ENCODE peak calls at places on chromosome 16, in four cellular contexts. One of them, this sample, is unnamed. For H3K36me3, the result is how much of the 10 kb centered on the place peaks cover.

GRCh38 chr16:15644306-15644961 is 1.5 kb upstream of the MARF1 start:
- DNase-seq in sigmoid colon: no peak
- DNase-seq in bronchial epithelial cell: peak
- DNase-seq in neural progenitor cell: peak
- DNase-seq in this sample: no peak

GRCh38 chr16:74252329-74252728 is 44.3 kb upstream of the PSMD7 start:
- DNase-seq in neural progenitor cell: no peak
- DNase-seq in sigmoid colon: no peak
- DNase-seq in bronchial epithelial cell: no peak
- DNase-seq in this sample: no peak

GRCh38 chr16:27649021-27649420 is 99.1 kb downstream of the KATNIP start:
- DNase-seq in bronchial epithelial cell: no peak
- DNase-seq in neural progenitor cell: no peak
- DNase-seq in sigmoid colon: no peak
- DNase-seq in this sample: no peak

GRCh38 chr16:71873199-71873598 is 10.8 kb downstream of the ZNF821 start:
- DNase-seq in sigmoid colon: no peak
- DNase-seq in neural progenitor cell: no peak
- DNase-seq in bronchial epithelial cell: no peak
- DNase-seq in this sample: no peak

GRCh38 chr16:28910046-28911031 is 14.7 kb downstream of the RABEP2 start:
- DNase-seq in bronchial epithelial cell: peak
- DNase-seq in sigmoid colon: no peak
- DNase-seq in neural progenitor cell: no peak
- DNase-seq in this sample: no peak

GRCh38 chr16:48041861-48042435 is 113.8 kb downstream of the ABCC12 start:
- DNase-seq in neural progenitor cell: peak
- DNase-seq in bronchial epithelial cell: no peak
- DNase-seq in sigmoid colon: no peak
- DNase-seq in this sample: no peak

GRCh38 chr16:75289189-75289588 is 37.8 kb upstream of the BCAR1 start:
- DNase-seq in neural progenitor cell: no peak
- DNase-seq in bronchial epithelial cell: peak
- DNase-seq in sigmoid colon: no peak
- DNase-seq in this sample: no peak

GRCh38 chr16:78257376-78257728 is 157.9 kb downstream of the WWOX start:
- DNase-seq in bronchial epithelial cell: no peak
- DNase-seq in neural progenitor cell: peak
- DNase-seq in sigmoid colon: no peak
- DNase-seq in this sample: no peak

GRCh38 chr16:11310997-11311561 is 29.9 kb upstream of the PRM1 start:
- DNase-seq in bronchial epithelial cell: no peak
- DNase-seq in sigmoid colon: no peak
- DNase-seq in neural progenitor cell: no peak
- DNase-seq in this sample: no peak

DNA sequence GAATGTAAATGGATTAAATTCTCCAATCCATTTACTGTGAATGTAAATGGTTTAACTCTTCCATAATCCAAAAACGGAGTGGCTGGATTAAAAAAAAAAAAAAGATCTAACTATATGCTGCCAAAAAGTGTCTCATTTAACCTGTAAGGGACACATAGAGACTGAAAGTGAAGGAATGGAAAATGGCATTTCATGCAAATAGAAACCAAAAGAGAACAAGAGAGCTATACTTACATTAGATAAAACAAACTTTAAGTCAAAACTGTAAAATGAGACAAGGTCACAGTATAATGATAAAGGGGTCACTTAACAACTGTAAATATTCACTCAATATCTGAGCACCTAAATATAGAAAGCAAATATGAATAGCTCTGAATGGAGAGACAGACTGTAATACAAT is 36.6 kb downstream of the CDR2 start:
- DNase-seq in neural progenitor cell: no peak
- DNase-seq in sigmoid colon: no peak
- DNase-seq in bronchial epithelial cell: no peak
- DNase-seq in this sample: no peak
- H3K36me3 ChIP-seq in neural progenitor cell: under half
- H3K36me3 ChIP-seq in sigmoid colon: under half
- H3K36me3 ChIP-seq in bronchial epithelial cell: under half
- H3K36me3 ChIP-seq in this sample: under half

GRCh38 chr16:88487920-88488842 is 35.1 kb downstream of the ZFPM1 start:
- DNase-seq in neural progenitor cell: no peak
- DNase-seq in sigmoid colon: no peak
- DNase-seq in bronchial epithelial cell: no peak
- DNase-seq in this sample: peak
- TF ChIP-seq CTCF in neural progenitor cell: no peak
- TF ChIP-seq CTCF in sigmoid colon: no peak
- TF ChIP-seq CTCF in bronchial epithelial cell: no peak
- TF ChIP-seq CTCF in this sample: peak

DNA sequence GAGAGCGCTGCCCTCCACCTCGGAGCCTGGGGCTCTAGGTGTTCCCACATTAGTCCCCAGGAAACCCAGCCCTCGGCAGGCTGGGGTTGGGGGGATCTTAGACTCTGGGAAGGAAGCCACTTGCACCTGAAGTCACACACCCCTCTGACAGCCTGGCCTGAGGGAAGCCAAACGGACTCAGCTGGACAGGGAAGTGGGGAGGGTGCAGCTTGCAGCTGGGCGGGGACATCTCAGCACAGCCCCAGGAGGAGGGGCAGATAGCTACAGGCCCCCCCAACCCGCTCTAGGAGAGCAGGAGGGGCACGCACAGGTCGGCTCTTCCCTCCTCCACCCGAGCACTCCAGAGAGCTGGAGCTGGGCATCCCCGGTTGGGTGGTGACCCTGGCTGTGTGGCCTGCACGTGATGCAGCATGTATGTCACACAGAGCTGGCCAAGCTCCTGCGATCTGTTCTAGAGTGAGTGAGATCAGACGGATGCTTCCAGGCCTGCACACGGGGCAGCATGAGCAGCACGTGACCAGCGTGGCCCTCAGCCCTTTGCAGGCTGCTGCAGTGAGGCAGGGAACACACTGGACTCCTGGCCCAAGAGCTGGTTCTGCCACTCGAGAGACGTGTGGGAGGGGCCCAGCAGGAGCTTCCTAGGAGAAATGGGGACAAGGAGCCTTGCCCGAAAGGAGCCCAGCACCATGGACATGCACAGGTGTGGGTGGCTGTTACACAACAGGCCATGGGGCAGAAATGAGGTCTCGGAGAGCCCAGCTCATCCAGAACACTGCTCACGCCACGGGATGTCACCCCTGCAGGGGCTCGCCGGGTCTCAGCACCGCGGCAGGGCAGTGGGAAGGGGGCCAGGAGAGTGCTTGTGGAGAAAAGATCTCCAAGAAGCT is 15.4 kb downstream of the KIFC3 start:
- DNase-seq in bronchial epithelial cell: no peak
- DNase-seq in neural progenitor cell: no peak
- DNase-seq in sigmoid colon: peak
- DNase-seq in this sample: no peak
- H3K36me3 ChIP-seq in bronchial epithelial cell: under half
- H3K36me3 ChIP-seq in neural progenitor cell: under half
- H3K36me3 ChIP-seq in sigmoid colon: under half
- H3K36me3 ChIP-seq in this sample: under half

DNA sequence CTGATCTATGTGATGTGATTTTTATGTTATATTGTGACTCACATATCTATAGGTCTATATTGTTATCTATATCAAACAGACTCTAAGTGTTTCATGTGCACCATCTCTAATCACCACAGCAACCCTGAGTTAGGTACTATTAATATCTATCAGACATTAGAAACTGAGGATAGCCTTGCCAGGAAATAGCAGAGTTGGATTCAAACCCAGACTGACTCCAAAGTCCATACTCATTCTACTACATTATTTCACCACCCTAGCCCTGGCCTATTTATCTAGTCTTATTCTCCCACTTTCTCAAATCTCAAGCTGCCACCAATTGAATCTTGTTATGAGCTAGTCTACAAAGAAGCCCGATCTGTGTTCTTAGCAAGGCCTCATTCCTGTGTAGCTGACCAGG is 65.4 kb upstream of the GNAO1 start:
- DNase-seq in sigmoid colon: no peak
- DNase-seq in neural progenitor cell: no peak
- DNase-seq in bronchial epithelial cell: no peak
- DNase-seq in this sample: no peak
- TF ChIP-seq CTCF in sigmoid colon: no peak
- TF ChIP-seq CTCF in neural progenitor cell: no peak
- TF ChIP-seq CTCF in bronchial epithelial cell: no peak
- TF ChIP-seq CTCF in this sample: no peak

GRCh38 chr16:2779151-2779920 is 2.3 kb upstream of the ELOB start:
- DNase-seq in sigmoid colon: peak
- DNase-seq in bronchial epithelial cell: no peak
- DNase-seq in neural progenitor cell: peak
- DNase-seq in this sample: peak

GRCh38 chr16:2776500-2777139 is 460 bp downstream of the ELOB start:
- DNase-seq in neural progenitor cell: peak
- DNase-seq in bronchial epithelial cell: no peak
- DNase-seq in sigmoid colon: peak
- DNase-seq in this sample: no peak

GRCh38 chr16:2779978-2780898 is 3.2 kb upstream of the ELOB start:
- DNase-seq in neural progenitor cell: peak
- DNase-seq in sigmoid colon: peak
- DNase-seq in bronchial epithelial cell: no peak
- DNase-seq in this sample: no peak

GRCh38 chr16:2777231-2777902 is at the start of gene ELOB:
- DNase-seq in bronchial epithelial cell: peak
- DNase-seq in sigmoid colon: peak
- DNase-seq in neural progenitor cell: peak
- DNase-seq in this sample: peak

DNA sequence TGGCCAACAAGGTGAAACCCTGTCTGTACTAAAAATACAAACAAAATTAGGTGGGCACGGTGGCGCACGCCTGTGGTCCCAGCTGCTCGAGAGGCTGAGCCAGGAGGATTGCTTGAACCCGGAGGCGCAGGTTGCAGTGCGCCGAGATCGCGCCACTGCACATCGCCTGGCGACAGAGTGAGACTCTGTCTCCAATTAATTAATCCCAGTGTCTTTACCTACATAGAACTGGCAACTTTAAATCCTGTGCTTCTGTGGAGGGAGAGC is 1.5 kb upstream of the ELOB start:
- DNase-seq in bronchial epithelial cell: no peak
- DNase-seq in sigmoid colon: no peak
- DNase-seq in neural progenitor cell: no peak
- DNase-seq in this sample: no peak
- H3K36me3 ChIP-seq in bronchial epithelial cell: under half
- H3K36me3 ChIP-seq in sigmoid colon: under half
- H3K36me3 ChIP-seq in neural progenitor cell: under half
- H3K36me3 ChIP-seq in this sample: under half

This sample was measured in right lobe of liver.